ENCODE peak calls at places on chromosomes 3 and 15, in four cellular contexts. X, Z, H and U are unnamed samples.

GRCh38 chr15:45133561-45133920 is 3.7 kb downstream of the DUOX1 start:
- DNase-seq in X (no peak), Z (no peak), H (no peak), U (no peak)

GRCh38 chr3:69161587-69162196 is 39.3 kb upstream of the LMOD3 start:
- DNase-seq in X (peak; percentile 43), Z (peak; percentile 25), H (no peak), U (peak; percentile 41)

GRCh38 chr3:197394464-197395321 is 96.3 kb upstream of the DLG1 start:
- DNase-seq in X (no peak), Z (peak; percentile 96), H (no peak), U (peak; percentile 78)

GRCh38 chr3:134650431-134651346 is at the start of gene KY:
- DNase-seq in X (no peak), Z (no peak), H (peak; percentile 80), U (no peak)

GRCh38 chr15:90103669-90104329 is 1.5 kb upstream of the IDH2 start:
- DNase-seq in X (peak; percentile 60), Z (no peak), H (no peak), U (no peak)

GRCh38 chr3:187291512-187292132 is at the start of gene MASP1:
- DNase-seq in X (peak; percentile 12), Z (no peak), H (no peak), U (no peak)

GRCh38 chr15:73165435-73165834 is 113.2 kb downstream of the NEO1 start:
- DNase-seq in X (no peak), Z (no peak), H (no peak), U (no peak)

GRCh38 chr3:185934726-185935464 is 2.9 kb downstream of the TRA2B start:
- DNase-seq in X (no peak), Z (no peak), H (no peak), U (no peak)

GRCh38 chr15:60949034-60949977 is 279.8 kb downstream of the RORA start:
- DNase-seq in X (no peak), Z (no peak), H (no peak), U (no peak)

GRCh38 chr15:70297465-70298152 is 199.9 kb upstream of the TLE3 start:
- DNase-seq in X (no peak), Z (no peak), H (no peak), U (no peak)

GRCh38 chr3:194561306-194561974 is 71.8 kb downstream of the TMEM44 start:
- DNase-seq in X (no peak), Z (no peak), H (no peak), U (no peak)

GRCh38 chr15:93270937-93271472 is 182.0 kb upstream of the RGMA start:
- DNase-seq in X (no peak), Z (no peak), H (no peak), U (no peak)

GRCh38 chr3:12959838-12960378 is 113.3 kb downstream of the IQSEC1 start:
- DNase-seq in X (no peak), Z (no peak), H (no peak), U (no peak)

GRCh38 chr15:48777645-48778337 is 33.1 kb downstream of the CEP152 start:
- DNase-seq in X (no peak), Z (no peak), H (no peak), U (no peak)

GRCh38 chr15:42239528-42240245 is 31.6 kb upstream of the VPS39 start:
- DNase-seq in X (no peak), Z (no peak), H (no peak), U (no peak)

GRCh38 chr3:116836286-116836685 is 126.7 kb downstream of the TUSC7 start:
- DNase-seq in X (no peak), Z (no peak), H (no peak), U (no peak)

GRCh38 chr3:186909078-186909853 is 21.1 kb upstream of the ST6GAL1 start:
- DNase-seq in X (peak; percentile 37), Z (no peak), H (no peak), U (no peak)

GRCh38 chr3:38455639-38456430 is 2.1 kb downstream of the ACVR2B start:
- DNase-seq in X (no peak), Z (no peak), H (no peak), U (no peak)

GRCh38 chr15:101456079-101456791 is 33.3 kb downstream of the PCSK6 start:
- DNase-seq in X (no peak), Z (no peak), H (no peak), U (no peak)

GRCh38 chr3:38311941-38312340 is 29.8 kb downstream of the SLC22A14 start:
- DNase-seq in X (no peak), Z (no peak), H (peak; percentile 10), U (no peak)

GRCh38 chr3:137191133-137191923 is 233.5 kb downstream of the IL20RB start:
- DNase-seq in X (no peak), Z (no peak), H (no peak), U (no peak)

GRCh38 chr3:24235121-24235520 is 259.5 kb downstream of the THRB start:
- DNase-seq in X (peak; percentile 23), Z (no peak), H (no peak), U (peak; percentile 13)

GRCh38 chr15:77582763-77583162 is 49.9 kb downstream of the LINGO1 start:
- DNase-seq in X (no peak), Z (no peak), H (no peak), U (no peak)

GRCh38 chr3:126371096-126371705 is 14.0 kb upstream of the KLF15 start:
- DNase-seq in X (no peak), Z (no peak), H (no peak), U (no peak)

GRCh38 chr15:70328137-70329115 is 230.7 kb upstream of the TLE3 start:
- DNase-seq in X (no peak), Z (no peak), H (no peak), U (no peak)

GRCh38 chr3:187858086-187858485 is 112.8 kb upstream of the BCL6 start:
- DNase-seq in X (no peak), Z (no peak), H (no peak), U (no peak)

GRCh38 chr3:55765398-55765797 is 278.3 kb upstream of the WNT5A start:
- DNase-seq in X (no peak), Z (no peak), H (no peak), U (no peak)

GRCh38 chr15:58228708-58229107 is 90.5 kb downstream of the AQP9 start:
- DNase-seq in X (no peak), Z (no peak), H (no peak), U (no peak)

GRCh38 chr3:164459526-164460151 is 618.7 kb downstream of the SI start:
- DNase-seq in X (no peak), Z (no peak), H (no peak), U (no peak)

GRCh38 chr3:168714609-168715240 is 619.0 kb upstream of the GOLIM4 start:
- DNase-seq in X (no peak), Z (peak; percentile 30), H (no peak), U (no peak)

GRCh38 chr15:100133001-100133400 is 208.8 kb downstream of the ADAMTS17 start:
- DNase-seq in X (no peak), Z (no peak), H (peak; percentile 51), U (no peak)

GRCh38 chr15:91472316-91472756 is 372.3 kb downstream of the SV2B start:
- DNase-seq in X (no peak), Z (no peak), H (no peak), U (no peak)

GRCh38 chr15:68503791-68504720 is 72.1 kb upstream of the ITGA11 start:
- DNase-seq in X (no peak), Z (no peak), H (peak; percentile 41), U (no peak)

GRCh38 chr3:64865872-64866588 is 178.2 kb upstream of the ADAMTS9 start:
- DNase-seq in X (no peak), Z (no peak), H (no peak), U (no peak)

GRCh38 chr3:126322181-126322967 is 34.8 kb downstream of the KLF15 start:
- DNase-seq in X (peak; percentile 8), Z (no peak), H (no peak), U (no peak)

GRCh38 chr3:45572755-45573154 is 21.8 kb upstream of the LIMD1 start:
- DNase-seq in X (no peak), Z (no peak), H (no peak), U (no peak)

GRCh38 chr3:45573591-45573990 is 21.0 kb upstream of the LIMD1 start:
- DNase-seq in X (no peak), Z (no peak), H (no peak), U (no peak)

GRCh38 chr3:45571216-45571615 is 23.3 kb upstream of the LIMD1 start:
- DNase-seq in X (no peak), Z (no peak), H (no peak), U (no peak)

GRCh38 chr3:45574067-45574494 is 20.5 kb upstream of the LIMD1 start:
- DNase-seq in X (no peak), Z (no peak), H (no peak), U (no peak)

DNA sequence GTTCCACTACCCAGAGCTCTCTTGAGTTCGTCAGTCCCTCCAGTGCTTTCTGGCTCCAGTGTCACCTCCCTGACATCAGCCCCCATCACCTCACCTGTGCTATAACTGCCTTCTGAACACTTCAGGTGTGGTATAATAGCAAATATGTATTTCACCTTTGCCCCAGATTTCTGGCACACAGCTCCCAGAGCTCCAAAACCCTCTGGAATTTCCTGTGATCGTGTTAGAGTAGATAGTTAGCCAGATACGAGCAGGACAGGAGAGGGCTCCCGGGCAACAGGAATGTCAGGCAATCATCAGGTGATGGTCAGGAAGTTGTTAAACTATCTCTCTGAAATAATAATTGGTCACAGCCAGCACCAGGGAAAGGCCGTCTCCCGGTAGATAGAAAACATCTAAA is 22.6 kb upstream of the LIMD1 start:
- DNase-seq in X (no peak), Z (no peak), H (no peak), U (no peak)
- TF ChIP-seq SRF in X (no peak), Z (no peak), H (no peak), U (no peak)

DNA sequence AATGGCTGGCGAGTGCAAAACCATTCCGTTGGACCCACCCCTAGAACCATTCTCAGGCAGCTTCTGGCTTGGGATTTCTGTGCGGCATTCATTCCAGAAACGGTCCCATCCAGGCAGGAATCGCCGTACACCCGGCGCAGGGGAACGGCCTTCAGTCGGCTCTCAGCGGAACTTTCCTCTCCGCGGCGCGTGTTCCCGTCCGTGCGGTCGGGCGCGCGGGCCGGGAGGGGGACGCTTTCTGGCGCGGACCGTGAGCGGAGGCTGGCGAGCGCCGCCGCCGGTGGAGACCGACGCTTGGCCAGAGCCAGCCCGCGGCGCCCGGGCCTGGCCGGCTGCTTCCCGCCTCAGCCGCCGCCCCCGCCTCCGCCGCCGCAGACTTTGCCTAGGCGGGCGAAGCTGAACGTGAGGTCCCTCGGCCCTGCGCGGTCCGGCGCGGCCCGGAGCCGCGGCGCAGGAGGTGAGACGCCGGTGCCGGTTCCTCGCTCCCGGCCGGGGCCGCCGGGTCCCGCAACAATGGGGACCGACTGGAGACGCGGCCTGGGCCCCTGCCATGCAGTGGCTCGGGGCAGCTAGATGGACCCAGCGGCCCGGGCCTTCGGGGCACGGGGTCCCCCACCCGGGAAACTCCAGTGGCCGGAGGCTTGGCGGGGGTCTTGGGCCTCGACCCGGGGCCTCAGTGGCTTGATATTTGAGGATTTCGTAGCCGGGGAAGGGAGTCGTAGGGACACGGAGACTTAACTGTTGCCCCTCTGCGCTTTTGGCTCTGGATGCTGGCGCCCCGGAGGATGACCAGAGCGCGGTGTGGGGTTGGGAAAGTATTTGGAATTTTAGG is at the start of gene RAD54L2:
- DNase-seq in X (peak; percentile 61), Z (peak; percentile 23), H (peak; percentile 90), U (peak; percentile 56)
- TF ChIP-seq POLR2A in X (no peak), Z (peak; percentile 87), H (peak; percentile 88), U (no peak)

DNA sequence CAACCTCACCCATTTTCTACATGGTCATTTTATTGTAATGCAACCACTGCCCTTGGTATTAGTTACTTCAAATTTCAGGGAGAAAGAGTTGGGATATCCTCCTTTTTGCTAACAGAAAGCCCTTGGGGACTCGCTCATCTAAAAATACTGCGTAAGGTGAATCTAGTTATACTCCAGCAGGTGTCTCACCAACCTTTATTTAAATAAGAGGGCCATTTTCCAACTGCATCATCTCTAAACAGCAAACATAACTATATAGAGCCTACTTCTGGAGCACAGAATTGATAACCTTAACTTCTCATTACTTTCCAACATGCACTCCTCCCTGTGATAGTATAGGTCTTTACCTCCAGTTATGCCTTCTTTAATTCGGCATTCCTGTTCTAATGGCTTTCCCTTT is 77.5 kb downstream of the TBL1XR1 start:
- DNase-seq in X (no peak), Z (no peak), H (no peak), U (no peak)
- TF ChIP-seq SRF in X (no peak), Z (no peak), H (no peak), U (no peak)

GRCh38 chr15:75451674-75452363 is at the start of gene SIN3A:
- DNase-seq in X (peak; percentile 100), Z (peak; percentile 99), H (peak; percentile 95), U (peak; percentile 100)
- TF ChIP-seq POLR2A in X (peak; percentile 58), Z (peak; percentile 52), H (no peak), U (no peak)